ENCODE peak calls at places on chromosomes 4 and X, in seven cellular contexts. D, X, G, P, L, H and O are unnamed samples.

GRCh38 chrX:48924270-48924669 is 5.4 kb upstream of the PIM2 start:
- DNase-seq in H (no peak), D (no peak), P (no peak), X (no peak), L (no peak), G (no peak), O (no peak)

GRCh38 chr4:53646792-53647191 is 55.5 kb upstream of the LNX1 start:
- DNase-seq in G (no peak), X (peak), L (no peak), H (no peak), D (no peak), P (no peak), O (no peak)

GRCh38 chr4:39569209-39569608 is 42.0 kb upstream of the UGDH start:
- DNase-seq in X (no peak), H (no peak), L (no peak), G (no peak), D (no peak), P (no peak), O (no peak)

GRCh38 chr4:53656421-53656981 is 65.2 kb upstream of the LNX1 start:
- DNase-seq in L (no peak), G (no peak), D (no peak), H (peak), X (no peak), P (no peak), O (no peak)

GRCh38 chr4:971670-972500 is 1.5 kb downstream of the DGKQ start:
- DNase-seq in D (no peak), L (no peak), P (no peak), H (no peak), X (peak), G (no peak), O (no peak)

GRCh38 chr4:86452323-86452995 is 92.6 kb upstream of the MAPK10 start:
- DNase-seq in P (no peak), G (no peak), H (no peak), X (no peak), D (no peak), L (no peak), O (no peak)

GRCh38 chrX:54715621-54716020 is 82.4 kb downstream of the ITIH6 start:
- DNase-seq in H (no peak), P (no peak), X (no peak), L (no peak), G (no peak), D (no peak), O (no peak)

GRCh38 chrX:43860646-43861370 is 21.4 kb downstream of the MAOB start:
- DNase-seq in L (no peak), X (no peak), P (no peak), G (peak), D (no peak), H (no peak), O (peak)

GRCh38 chr4:188986271-188986689 is 847.0 kb downstream of the TRIML1 start:
- DNase-seq in G (no peak), L (no peak), P (peak), H (peak), X (no peak), D (peak), O (no peak)

GRCh38 chrX:32530802-32531403 is 680.4 kb downstream of the DMD start:
- DNase-seq in X (peak), G (peak), D (no peak), H (peak), L (no peak), P (no peak), O (peak)

GRCh38 chr4:18039113-18039512 is 17.6 kb upstream of the LCORL start:
- DNase-seq in H (no peak), G (no peak), P (no peak), L (no peak), D (no peak), X (no peak), O (no peak)

GRCh38 chr4:147034372-147034771 is 88.7 kb upstream of the TTC29 start:
- DNase-seq in P (no peak), D (no peak), X (no peak), L (no peak), G (no peak), H (no peak), O (no peak)

GRCh38 chr4:25441519-25442117 is 64.6 kb downstream of the ANAPC4 start:
- DNase-seq in P (no peak), H (peak), L (peak), X (peak), G (peak), D (no peak), O (peak)

GRCh38 chr4:20592666-20593065 is 107.6 kb upstream of the PACRGL start:
- DNase-seq in G (no peak), P (no peak), H (no peak), X (no peak), D (peak), L (no peak), O (no peak)

GRCh38 chrX:120365320-120365719 is 3.4 kb downstream of the ATP1B4 start:
- DNase-seq in G (peak), X (peak), D (no peak), P (no peak), L (peak), H (no peak), O (peak)

GRCh38 chr4:1693131-1693896 is 9.2 kb upstream of the FAM53A start:
- DNase-seq in H (peak), P (peak), X (peak), G (peak), D (no peak), L (peak), O (peak)

GRCh38 chrX:118392726-118393125 is 46.8 kb downstream of the WDR44 start:
- DNase-seq in L (no peak), X (no peak), P (no peak), H (no peak), G (no peak), D (no peak), O (no peak)

GRCh38 chr4:2469192-2469984 is 482 bp downstream of the RNF4 start:
- DNase-seq in L (no peak), P (no peak), G (peak), X (peak), H (no peak), D (no peak), O (peak)

GRCh38 chr4:7020856-7021255 is 22.3 kb upstream of the TADA2B start:
- DNase-seq in L (no peak), P (no peak), X (no peak), H (no peak), D (no peak), G (no peak), O (no peak)

GRCh38 chrX:63012574-63012973 is 338.6 kb downstream of the SPIN4 start:
- DNase-seq in X (no peak), L (no peak), G (no peak), D (no peak), H (no peak), P (no peak), O (no peak)

GRCh38 chr4:113614414-113614813 is 147.1 kb downstream of the CAMK2D start:
- DNase-seq in H (no peak), G (no peak), X (no peak), L (no peak), D (no peak), P (no peak), O (no peak)

GRCh38 chr4:23835814-23836478 is 53.9 kb downstream of the PPARGC1A start:
- DNase-seq in H (no peak), X (no peak), P (no peak), G (no peak), D (no peak), L (no peak), O (no peak)

GRCh38 chr4:152536545-152537182 is 772 bp upstream of the FBXW7 start:
- DNase-seq in X (peak), H (no peak), D (no peak), P (peak), L (no peak), G (no peak), O (no peak)